ENCODE peak calls at places on chromosomes 3 and 15, in nine cellular contexts. Z is upper lobe of right lung, V is mammary epithelial cell, G is tibial artery, O is hepatocyte, I is uterus, L is heart right ventricle, Y is breast epithelium, M is upper lobe of left lung. H is an unnamed sample.

GRCh38 chr3:144104146-144104545 is 132.5 kb downstream of the DIPK2A start:
- DNase-seq in Z (no peak), V (no peak), G (no peak), O (no peak), I (no peak), L (no peak), Y (no peak), M (no peak), H (no peak)

GRCh38 chr3:45280227-45280626 is 54.1 kb upstream of the TMEM158 start:
- DNase-seq in Z (no peak), V (peak; percentile 16), G (no peak), O (no peak), I (no peak), L (no peak), Y (no peak), M (no peak), H (no peak)

GRCh38 chr15:36757189-36757814 is 177.9 kb downstream of the CDIN1 start:
- DNase-seq in Z (no peak), V (peak; percentile 85), G (no peak), O (no peak), I (no peak), L (no peak), Y (no peak), M (no peak), H (no peak)

GRCh38 chr3:59499954-59500353 is 450.1 kb upstream of the CFAP20DC start:
- DNase-seq in Z (no peak), V (no peak), G (no peak), O (no peak), I (no peak), L (no peak), Y (no peak), M (no peak), H (no peak)

GRCh38 chr3:187870360-187871203 is 125.3 kb upstream of the BCL6 start:
- DNase-seq in Z (no peak), V (no peak), G (no peak), O (no peak), I (no peak), L (no peak), Y (no peak), M (no peak), H (no peak)

GRCh38 chr3:52934626-52935530 is 37.5 kb upstream of the STIMATE start:
- DNase-seq in Z (no peak), V (peak; percentile 24), G (peak; percentile 58), O (peak; percentile 76), I (peak; percentile 19), L (no peak), Y (no peak), M (no peak), H (peak; percentile 60)

GRCh38 chr15:85048430-85048829 is 66.8 kb downstream of the PDE8A start:
- DNase-seq in Z (no peak), V (no peak), G (no peak), O (no peak), I (no peak), L (no peak), Y (no peak), M (no peak), H (no peak)

GRCh38 chr15:91491131-91491950 is 362.2 kb upstream of the SLCO3A1 start:
- DNase-seq in Z (no peak), V (peak; percentile 96), G (no peak), O (no peak), I (no peak), L (no peak), Y (no peak), M (no peak), H (peak; percentile 28)

GRCh38 chr3:37985637-37986320 is 4.8 kb upstream of the VILL start:
- DNase-seq in Z (peak; percentile 77), V (peak; percentile 45), G (no peak), O (no peak), I (no peak), L (no peak), Y (peak; percentile 57), M (no peak), H (no peak)

GRCh38 chr15:48395532-48396011 is 64.3 kb downstream of the DUT start:
- DNase-seq in Z (no peak), V (peak; percentile 85), G (peak; percentile 92), O (no peak), I (peak; percentile 67), L (peak; percentile 70), Y (peak; percentile 30), M (peak; percentile 64), H (peak; percentile 40)

GRCh38 chr3:101182734-101183133 is 137.6 kb downstream of the IMPG2 start:
- DNase-seq in Z (no peak), V (peak; percentile 30), G (no peak), O (no peak), I (no peak), L (no peak), Y (no peak), M (no peak), H (no peak)

GRCh38 chr3:155744626-155745324 is at the start of gene PLCH1:
- DNase-seq in Z (peak; percentile 88), V (no peak), G (peak; percentile 68), O (peak; percentile 81), I (peak; percentile 54), L (peak; percentile 50), Y (peak; percentile 42), M (peak; percentile 85), H (peak; percentile 38)

GRCh38 chr15:29656636-29657475 is 165.4 kb downstream of the TJP1 start:
- DNase-seq in Z (no peak), V (no peak), G (no peak), O (peak; percentile 84), I (no peak), L (no peak), Y (no peak), M (peak; percentile 62), H (peak; percentile 46)

GRCh38 chr3:45575491-45575923 is 19.0 kb upstream of the LIMD1 start:
- DNase-seq in Z (no peak), V (peak; percentile 83), G (no peak), O (no peak), I (no peak), L (no peak), Y (no peak), M (no peak), H (no peak)

GRCh38 chr15:77738038-77738370 is 105.3 kb upstream of the LINGO1 start:
- DNase-seq in Z (no peak), V (no peak), G (no peak), O (no peak), I (no peak), L (no peak), Y (no peak), M (no peak), H (no peak)

GRCh38 chr3:149702691-149703426 is 45.0 kb upstream of the WWTR1 start:
- DNase-seq in Z (no peak), V (peak; percentile 88), G (no peak), O (no peak), I (no peak), L (no peak), Y (no peak), M (no peak), H (no peak)

GRCh38 chr3:17243616-17244015 is 358.9 kb downstream of the PLCL2 start:
- DNase-seq in Z (no peak), V (no peak), G (no peak), O (no peak), I (no peak), L (no peak), Y (no peak), M (no peak), H (no peak)

DNA sequence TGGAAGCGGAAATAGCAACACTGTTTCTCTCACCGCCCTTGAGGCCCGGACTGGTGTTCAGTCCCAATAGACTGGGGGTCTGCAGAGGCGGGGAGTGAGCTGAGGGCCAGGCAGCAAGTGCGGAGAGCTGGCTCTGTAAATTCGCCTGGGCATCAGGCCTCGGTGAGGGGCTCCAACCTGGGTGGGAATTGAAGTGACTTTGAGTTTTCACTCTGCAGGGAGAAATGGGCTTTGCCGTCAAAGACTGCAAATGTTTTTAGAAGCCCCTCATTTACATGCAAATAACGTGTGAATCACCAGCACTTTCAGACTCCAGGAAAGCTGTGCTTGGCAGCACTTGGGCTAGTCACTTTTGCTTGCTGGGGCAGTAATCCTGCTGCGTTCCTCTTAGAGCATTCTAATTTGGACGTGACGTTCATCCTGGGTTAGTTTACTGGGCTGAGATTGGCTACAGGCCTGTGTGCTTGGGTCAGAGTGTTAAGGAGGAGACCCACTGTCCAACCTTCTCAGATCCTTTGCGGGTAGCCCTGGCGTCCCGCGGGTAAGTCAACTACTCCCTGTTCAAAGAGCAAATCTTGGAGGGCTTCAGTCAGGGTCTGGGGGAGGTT is 88.7 kb downstream of the AAGAB start:
- DNase-seq in Z (no peak), V (no peak), G (no peak), O (no peak), I (no peak), L (no peak), Y (no peak), M (no peak), H (no peak)
- H3K27ac ChIP-seq in Z (no peak overlapping the region), V (no peak overlapping the region), G (peak overlapping the region; percentile 38), O (no peak overlapping the region), I (no peak overlapping the region), L (peak overlapping the region; percentile 45), Y (no peak overlapping the region), M (no peak overlapping the region), H (peak overlapping the region; percentile 68)

GRCh38 chr3:114299421-114299820 is 5.6 kb downstream of the TIGIT start:
- DNase-seq in Z (no peak), V (no peak), G (no peak), O (peak; percentile 11), I (no peak), L (no peak), Y (no peak), M (peak; percentile 41), H (peak; percentile 29)
- TF ChIP-seq CTCF in Z (peak; percentile 31), V (peak; percentile 30), G (no peak), O (no peak), I (no peak), L (no peak), Y (no peak), M (no peak), H (peak; percentile 17)

DNA sequence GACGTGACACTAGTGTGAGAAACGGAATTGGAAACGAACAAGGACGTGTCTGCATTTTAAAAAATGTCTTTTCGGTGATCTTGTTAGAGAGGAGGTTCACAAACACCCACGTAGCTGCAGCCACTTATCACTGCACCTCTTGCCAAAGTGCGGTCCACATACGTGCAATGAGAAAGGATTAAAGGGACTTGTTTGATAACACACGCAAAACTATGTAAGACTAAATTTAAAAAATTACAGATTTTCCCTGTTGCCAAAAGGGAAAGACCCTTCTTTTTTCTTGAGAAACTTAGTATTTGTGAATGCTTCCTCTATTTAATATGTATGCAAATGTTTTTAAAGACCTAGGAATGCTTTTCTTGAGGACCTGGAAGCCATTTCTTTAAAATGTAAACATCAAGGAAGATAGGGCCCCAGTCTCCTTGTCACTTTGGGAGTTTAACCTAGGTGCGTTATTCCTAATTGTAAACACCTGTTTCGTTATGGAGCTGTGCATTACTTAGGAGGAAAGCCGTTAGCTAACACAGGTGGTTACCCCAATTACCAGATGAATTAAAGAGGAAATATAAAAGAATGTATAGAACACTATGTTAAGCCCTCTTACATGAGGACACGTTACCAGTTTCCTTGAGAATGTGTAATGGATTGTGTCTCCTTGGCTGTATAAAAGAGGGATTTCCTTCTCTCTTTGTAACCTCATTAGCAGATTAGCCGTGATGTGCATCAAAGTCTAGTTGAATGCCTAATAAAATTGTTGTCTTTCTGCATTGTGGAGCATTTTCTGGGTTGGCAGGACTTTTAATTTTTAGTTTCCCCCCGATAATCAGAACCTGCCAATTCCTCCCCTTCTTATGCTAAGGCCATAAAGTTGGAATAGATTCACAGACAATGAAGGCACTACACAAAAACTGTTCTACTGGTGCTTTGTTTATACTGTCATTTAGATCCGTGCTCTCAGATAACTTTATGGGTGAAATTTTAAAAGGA is 1.0 kb downstream of the LEKR1 start:
- DNase-seq in Z (no peak), V (no peak), G (no peak), O (no peak), I (no peak), L (no peak), Y (no peak), M (no peak), H (no peak)
- H3K27ac ChIP-seq in Z (peak overlapping the region; percentile 96), V (peak overlapping the region; percentile 83), G (peak overlapping the region; percentile 84), O (peak overlapping the region; percentile 100), I (peak overlapping the region; percentile 75), L (peak overlapping the region; percentile 95), Y (peak overlapping the region; percentile 99), M (peak overlapping the region; percentile 90), H (peak overlapping the region; percentile 98)

GRCh38 chr3:73523661-73524060 is 101.1 kb downstream of the PDZRN3 start:
- DNase-seq in Z (no peak), V (no peak), G (no peak), O (no peak), I (no peak), L (no peak), Y (no peak), M (no peak), H (no peak)
- TF ChIP-seq CTCF in Z (no peak), V (no peak), G (no peak), O (no peak), I (no peak), L (no peak), Y (no peak), M (no peak), H (no peak)

H was measured in RWPE1.